ENCODE peak calls at places on chromosomes 12 and 14, in eight cellular contexts. U is psoas muscle; H is NT2/D1; R is stimulated activated CD4-positive, alpha-beta T cell treated with anti-CD3 and anti-CD28 coated beads, Interleukin-1b, Interleukin-23, amount 100 ng/mL, for 24 hours; T is left ventricle myocardium inferior; L is islet precursor cell; O is spleen; X is fibroblast of pulmonary artery. V is an unnamed sample.

GRCh38 chr12:129615001-129615400 is 288.8 kb downstream of the TMEM132D start:
- DNase-seq in U (no peak), H (no peak), R (no peak), T (no peak), L (no peak), O (no peak), X (no peak), V (no peak)

GRCh38 chr12:93387780-93388179 is 10.1 kb downstream of the NUDT4 start:
- DNase-seq in U (no peak), H (no peak), R (peak), T (no peak), L (no peak), O (no peak), X (peak), V (no peak)

GRCh38 chr12:54608156-54608555 is 19.7 kb upstream of the PPP1R1A start:
- DNase-seq in U (no peak), H (no peak), R (no peak), T (no peak), L (no peak), O (no peak), X (no peak), V (no peak)

GRCh38 chr12:81639196-81639595 is 120.0 kb downstream of the PPFIA2 start:
- DNase-seq in U (no peak), H (no peak), R (no peak), T (no peak), L (no peak), O (no peak), X (no peak), V (no peak)

GRCh38 chr12:8057839-8058238 is 8.3 kb downstream of the C3AR1 start:
- DNase-seq in U (no peak), H (no peak), R (no peak), T (no peak), L (no peak), O (no peak), X (peak), V (no peak)

GRCh38 chr12:27561535-27562350 is 37.7 kb downstream of the PPFIBP1 start:
- DNase-seq in U (no peak), H (no peak), R (no peak), T (no peak), L (no peak), O (no peak), X (no peak), V (no peak)

GRCh38 chr12:6836851-6837250 is 3.9 kb upstream of the GNB3 start:
- DNase-seq in U (peak), H (no peak), R (no peak), T (no peak), L (no peak), O (no peak), X (no peak), V (no peak)

GRCh38 chr14:94161979-94162378 is 12.1 kb upstream of the PPP4R4 start:
- DNase-seq in U (no peak), H (no peak), R (no peak), T (no peak), L (no peak), O (no peak), X (peak), V (no peak)

GRCh38 chr12:132174015-132174660 is 29.9 kb downstream of the NOC4L start:
- DNase-seq in U (peak), H (no peak), R (no peak), T (peak), L (no peak), O (peak), X (no peak), V (no peak)

GRCh38 chr12:101859664-101860607 is 17.4 kb upstream of the DRAM1 start:
- DNase-seq in U (no peak), H (no peak), R (no peak), T (no peak), L (no peak), O (no peak), X (peak), V (no peak)

GRCh38 chr12:12819752-12820311 is 6.7 kb downstream of the DDX47 start:
- DNase-seq in U (no peak), H (no peak), R (no peak), T (no peak), L (peak), O (no peak), X (peak), V (no peak)

GRCh38 chr12:109592195-109592904 is 18.8 kb downstream of the MVK start:
- DNase-seq in U (peak), H (no peak), R (no peak), T (peak), L (no peak), O (no peak), X (no peak), V (peak)

GRCh38 chr12:126617312-126617711 is 1552.1 kb downstream of the AACS start:
- DNase-seq in U (no peak), H (peak), R (no peak), T (no peak), L (no peak), O (no peak), X (peak), V (no peak)

GRCh38 chr12:71840226-71840847 is 778 bp downstream of the TBC1D15 start:
- DNase-seq in U (no peak), H (no peak), R (no peak), T (no peak), L (no peak), O (no peak), X (peak), V (peak)

GRCh38 chr14:50667491-50668007 is 557 bp downstream of the SAV1 start:
- DNase-seq in U (no peak), H (no peak), R (no peak), T (no peak), L (no peak), O (no peak), X (no peak), V (no peak)

GRCh38 chr14:24315807-24316596 is 4.7 kb downstream of the LTB4R start:
- DNase-seq in U (peak), H (no peak), R (no peak), T (peak), L (no peak), O (peak), X (no peak), V (peak)

GRCh38 chr12:46430340-46430948 is 57.9 kb upstream of the SLC38A2 start:
- DNase-seq in U (no peak), H (no peak), R (no peak), T (no peak), L (no peak), O (no peak), X (peak), V (peak)

GRCh38 chr12:12927211-12928079 is 24.5 kb downstream of the GPRC5D start:
- DNase-seq in U (peak), H (no peak), R (no peak), T (peak), L (no peak), O (peak), X (peak), V (peak)

GRCh38 chr14:92925446-92925845 is 2.5 kb downstream of the CHGA start:
- DNase-seq in U (no peak), H (no peak), R (no peak), T (no peak), L (no peak), O (no peak), X (no peak), V (no peak)

GRCh38 chr12:124884587-124885438 is 21.1 kb upstream of the SCARB1 start:
- DNase-seq in U (no peak), H (no peak), R (no peak), T (no peak), L (no peak), O (peak), X (no peak), V (no peak)

GRCh38 chr12:83390186-83390585 is 703.5 kb downstream of the TMTC2 start:
- DNase-seq in U (no peak), H (no peak), R (no peak), T (no peak), L (no peak), O (no peak), X (no peak), V (no peak)

GRCh38 chr12:122079038-122079531 is 529 bp downstream of the MLXIP start:
- DNase-seq in U (peak), H (no peak), R (no peak), T (no peak), L (peak), O (peak), X (no peak), V (no peak)

GRCh38 chr14:54617467-54617866 is 50.5 kb downstream of the SAMD4A start:
- DNase-seq in U (no peak), H (no peak), R (no peak), T (no peak), L (no peak), O (no peak), X (peak), V (no peak)

GRCh38 chr12:13559318-13559978 is 362.9 kb downstream of the EMP1 start:
- DNase-seq in U (no peak), H (no peak), R (no peak), T (no peak), L (no peak), O (no peak), X (no peak), V (no peak)

GRCh38 chr14:105139212-105139825 is 29.3 kb downstream of the JAG2 start:
- DNase-seq in U (no peak), H (no peak), R (no peak), T (no peak), L (peak), O (peak), X (no peak), V (no peak)

GRCh38 chr14:29601559-29602109 is 326.0 kb downstream of the PRKD1 start:
- DNase-seq in U (no peak), H (no peak), R (no peak), T (no peak), L (no peak), O (no peak), X (peak), V (no peak)

GRCh38 chr12:147242-147641 is 66.7 kb downstream of the SLC6A12 start:
- DNase-seq in U (peak), H (no peak), R (no peak), T (no peak), L (no peak), O (no peak), X (no peak), V (no peak)

V was measured in heart right ventricle.